ENCODE peak calls at places on chromosomes 6 and 20, in six cellular contexts. J is activated CD4-positive, alpha-beta T cell treated with anti-CD3 and anti-CD28 coated beads, Interleukin-2, amount 10 ng/mL, durations not matched to agents 7 days and 5 days; N is lower leg skin; T is T follicular helper cell; B is A673; F is dermis microvascular lymphatic vessel endothelial cell. Y is an unnamed sample.

GRCh38 chr20:7924692-7925091 is 15.6 kb downstream of the HAO1 start:
- DNase-seq in J (no peak), N (no peak), T (no peak), B (peak; percentile 44), F (peak; percentile 91), Y (no peak)

GRCh38 chr6:158033077-158033750 is 51.6 kb downstream of the SYNJ2 start:
- DNase-seq in J (no peak), N (peak; percentile 81), T (no peak), B (no peak), F (no peak), Y (no peak)

GRCh38 chr6:25511386-25511785 is 140.6 kb upstream of the SCGN start:
- DNase-seq in J (no peak), N (no peak), T (no peak), B (no peak), F (no peak), Y (no peak)

GRCh38 chr6:38184041-38184779 is 364.7 kb downstream of the ZFAND3 start:
- DNase-seq in J (no peak), N (peak; percentile 60), T (no peak), B (no peak), F (no peak), Y (no peak)

GRCh38 chr20:19341348-19342053 is 129.1 kb downstream of the SLC24A3 start:
- DNase-seq in J (no peak), N (no peak), T (no peak), B (no peak), F (no peak), Y (no peak)

GRCh38 chr6:166989427-166990034 is 9.7 kb upstream of the CEP43 start:
- DNase-seq in J (peak; percentile 23), N (no peak), T (peak; percentile 40), B (peak; percentile 40), F (peak; percentile 61), Y (no peak)

GRCh38 chr20:61923371-61924166 is 142.1 kb downstream of the TAF4 start:
- DNase-seq in J (no peak), N (no peak), T (no peak), B (no peak), F (no peak), Y (no peak)

GRCh38 chr6:146890644-146891434 is 292.1 kb downstream of the ADGB start:
- DNase-seq in J (no peak), N (no peak), T (no peak), B (no peak), F (no peak), Y (no peak)

GRCh38 chr6:33746036-33746600 is 587 bp downstream of the IP6K3 start:
- DNase-seq in J (no peak), N (no peak), T (no peak), B (peak; percentile 29), F (no peak), Y (peak; percentile 86)

GRCh38 chr20:36109251-36109947 is 45.1 kb upstream of the EPB41L1 start:
- DNase-seq in J (no peak), N (no peak), T (no peak), B (no peak), F (no peak), Y (no peak)

GRCh38 chr6:45830441-45831139 is 185.1 kb downstream of the CLIC5 start:
- DNase-seq in J (peak; percentile 40), N (no peak), T (no peak), B (no peak), F (no peak), Y (no peak)

GRCh38 chr20:33862709-33863403 is 51.7 kb downstream of the CHMP4B start:
- DNase-seq in J (peak; percentile 52), N (peak; percentile 86), T (peak; percentile 13), B (peak; percentile 78), F (peak; percentile 66), Y (peak; percentile 67)

GRCh38 chr6:161443868-161444267 is 170.0 kb upstream of the AGPAT4 start:
- DNase-seq in J (no peak), N (peak; percentile 37), T (no peak), B (peak; percentile 21), F (no peak), Y (no peak)

GRCh38 chr20:32789896-32790750 is 27.9 kb downstream of the DNMT3B start:
- DNase-seq in J (peak; percentile 80), N (peak; percentile 92), T (peak; percentile 55), B (peak; percentile 75), F (peak; percentile 67), Y (peak; percentile 84)

GRCh38 chr6:77095936-77096627 is 367.2 kb downstream of the HTR1B start:
- DNase-seq in J (no peak), N (no peak), T (no peak), B (no peak), F (no peak), Y (peak; percentile 74)

GRCh38 chr6:16985484-16986284 is 116.2 kb upstream of the STMND1 start:
- DNase-seq in J (no peak), N (no peak), T (no peak), B (no peak), F (no peak), Y (no peak)